ENCODE peak calls at places on chromosomes 13 and 19, in seven cellular contexts. P, E, C, S, U, G and I are unnamed samples.

GRCh38 chr13:77919351-77920294 is 992 bp upstream of the EDNRB start:
- DNase-seq in P (peak; percentile 82), E (peak; percentile 15), C (no peak), S (peak; percentile 23), U (peak; percentile 5), G (peak; percentile 64), I (peak; percentile 45)

GRCh38 chr13:108363651-108364050 is 94.1 kb downstream of the TNFSF13B start:
- DNase-seq in P (no peak), E (no peak), C (no peak), S (no peak), U (no peak), G (no peak), I (no peak)

GRCh38 chr13:110263906-110264305 is 43.1 kb downstream of the COL4A1 start:
- DNase-seq in P (peak; percentile 69), E (no peak), C (no peak), S (no peak), U (no peak), G (peak; percentile 68), I (no peak)

GRCh38 chr13:111503376-111503775 is 182.9 kb downstream of the TEX29 start:
- DNase-seq in P (no peak), E (no peak), C (no peak), S (no peak), U (no peak), G (no peak), I (no peak)

GRCh38 chr19:56601375-56601774 is 6.3 kb downstream of the ZNF71 start:
- DNase-seq in P (no peak), E (no peak), C (no peak), S (no peak), U (no peak), G (no peak), I (no peak)

GRCh38 chr13:32537580-32538233 is 888 bp downstream of the N4BP2L2 start:
- DNase-seq in P (peak; percentile 60), E (no peak), C (peak; percentile 2), S (peak; percentile 21), U (no peak), G (peak; percentile 33), I (no peak)

GRCh38 chr19:49887653-49888477 is 8.8 kb downstream of the IL4I1 start:
- DNase-seq in P (no peak), E (no peak), C (no peak), S (no peak), U (no peak), G (no peak), I (no peak)

GRCh38 chr19:661427-662196 is 1.4 kb downstream of the RNF126 start:
- DNase-seq in P (no peak), E (no peak), C (no peak), S (no peak), U (no peak), G (no peak), I (peak; percentile 40)

GRCh38 chr13:44895584-44895983 is 93.7 kb downstream of the NUFIP1 start:
- DNase-seq in P (no peak), E (no peak), C (no peak), S (no peak), U (no peak), G (no peak), I (no peak)

GRCh38 chr19:56141416-56141992 is 417 bp downstream of the ZNF444 start:
- DNase-seq in P (no peak), E (no peak), C (peak; percentile 14), S (peak; percentile 31), U (no peak), G (no peak), I (peak; percentile 47)

GRCh38 chr13:25743426-25743825 is 308.4 kb downstream of the SHISA2 start:
- DNase-seq in P (no peak), E (no peak), C (no peak), S (no peak), U (no peak), G (no peak), I (no peak)

GRCh38 chr19:11322269-11323024 is 17.0 kb downstream of the RAB3D start:
- DNase-seq in P (no peak), E (no peak), C (no peak), S (peak; percentile 3), U (no peak), G (no peak), I (no peak)

GRCh38 chr13:53822136-53822535 is 793.5 kb downstream of the OLFM4 start:
- DNase-seq in P (no peak), E (no peak), C (no peak), S (no peak), U (no peak), G (no peak), I (no peak)

GRCh38 chr13:113862766-113863510 is 938 bp downstream of the GAS6 start:
- DNase-seq in P (peak; percentile 70), E (no peak), C (peak; percentile 52), S (peak; percentile 77), U (peak; percentile 32), G (peak; percentile 68), I (peak; percentile 70)

GRCh38 chr19:709965-710714 is 1.4 kb downstream of the PALM start:
- DNase-seq in P (peak; percentile 81), E (peak; percentile 27), C (no peak), S (no peak), U (no peak), G (peak; percentile 78), I (peak; percentile 29)

GRCh38 chr13:101144808-101145419 is 271.4 kb downstream of the NALCN start:
- DNase-seq in P (no peak), E (no peak), C (peak; percentile 7), S (no peak), U (no peak), G (no peak), I (peak; percentile 89)

GRCh38 chr13:65032825-65033224 is 2197.3 kb downstream of the PCDH9 start:
- DNase-seq in P (no peak), E (no peak), C (no peak), S (no peak), U (no peak), G (no peak), I (no peak)

GRCh38 chr13:99310382-99311031 is 3.3 kb upstream of the GPR183 start:
- DNase-seq in P (no peak), E (no peak), C (no peak), S (no peak), U (no peak), G (no peak), I (peak; percentile 84)

GRCh38 chr13:45258339-45258685 is 57.5 kb upstream of the KCTD4 start:
- DNase-seq in P (no peak), E (no peak), C (peak; percentile 17), S (peak; percentile 63), U (no peak), G (no peak), I (peak; percentile 21)

GRCh38 chr19:5093297-5093858 is 124.5 kb downstream of the KDM4B start:
- DNase-seq in P (no peak), E (no peak), C (no peak), S (no peak), U (no peak), G (peak; percentile 52), I (no peak)

GRCh38 chr13:36862002-36862706 is 43.1 kb downstream of the RFXAP start:
- DNase-seq in P (no peak), E (no peak), C (peak; percentile 7), S (no peak), U (no peak), G (no peak), I (no peak)

GRCh38 chr13:28059214-28059613 is 41.2 kb downstream of the FLT3 start:
- DNase-seq in P (no peak), E (no peak), C (peak; percentile 12), S (peak; percentile 5), U (peak; percentile 33), G (no peak), I (peak; percentile 11)

DNA sequence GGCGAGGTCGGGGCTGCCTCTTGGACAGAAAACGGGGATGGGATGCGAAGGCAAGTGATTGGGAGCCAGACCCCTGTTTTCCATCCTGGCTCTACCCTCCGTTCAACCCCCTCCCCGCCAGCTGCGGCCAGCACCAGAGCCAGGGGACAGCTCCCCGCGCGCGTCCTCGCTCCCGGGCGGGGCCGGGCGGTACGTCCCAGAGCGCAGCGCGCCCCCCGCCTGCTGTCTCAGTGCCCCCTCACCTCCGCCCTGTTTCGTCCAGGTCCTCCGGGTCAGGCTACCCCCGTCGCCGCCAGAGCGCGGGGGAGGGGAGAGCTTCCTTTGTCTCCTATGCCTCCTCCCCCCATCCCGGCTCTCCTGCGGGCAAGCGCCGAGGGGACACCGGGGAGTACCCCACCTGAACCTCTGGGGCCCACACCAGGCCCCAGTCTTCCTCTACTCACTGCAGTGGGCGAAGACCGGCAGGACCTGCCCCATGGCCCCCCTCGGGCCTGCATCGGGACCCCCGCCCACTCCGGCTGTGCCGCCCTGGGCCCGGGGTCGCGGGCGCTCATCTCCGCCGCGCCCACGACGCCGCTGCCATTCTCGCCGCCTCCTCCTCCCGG is 396 bp downstream of the RTN2 start:
- DNase-seq in P (peak; percentile 74), E (no peak), C (peak; percentile 45), S (peak; percentile 24), U (no peak), G (no peak), I (peak; percentile 69)
- H3K4me1 ChIP-seq in P (peaks cover 21% of the 10 kb centered on the region), E (peaks cover 37% of the 10 kb centered on the region), C (peaks cover 14% of the 10 kb centered on the region), S (peaks cover 44% of the 10 kb centered on the region), U (peaks cover 20% of the 10 kb centered on the region), G (peaks cover 53% of the 10 kb centered on the region), I (peaks cover 8% of the 10 kb centered on the region)

GRCh38 chr13:33958964-33959363 is 141.0 kb downstream of the RFC3 start:
- DNase-seq in P (no peak), E (no peak), C (no peak), S (peak; percentile 25), U (no peak), G (no peak), I (no peak)
- H3K4me1 ChIP-seq in P (no peaks in the 10 kb centered on the region), E (no peaks in the 10 kb centered on the region), C (no peaks in the 10 kb centered on the region), S (peaks cover 6% of the 10 kb centered on the region), U (no peaks in the 10 kb centered on the region), G (peaks cover 6% of the 10 kb centered on the region), I (peaks cover 4% of the 10 kb centered on the region)

GRCh38 chr13:24277721-24278120 is 31.7 kb upstream of the C1QTNF9 start:
- DNase-seq in P (no peak), E (no peak), C (no peak), S (no peak), U (no peak), G (no peak), I (no peak)
- H3K4me1 ChIP-seq in P (no peaks in the 10 kb centered on the region), E (peaks cover 24% of the 10 kb centered on the region), C (no peaks in the 10 kb centered on the region), S (peaks cover 12% of the 10 kb centered on the region), U (no peaks in the 10 kb centered on the region), G (peaks cover 49% of the 10 kb centered on the region), I (no peaks in the 10 kb centered on the region)

GRCh38 chr19:2798733-2799132 is 13.4 kb downstream of the THOP1 start:
- DNase-seq in P (peak; percentile 74), E (no peak), C (no peak), S (no peak), U (no peak), G (peak; percentile 78), I (no peak)

GRCh38 chr19:2802826-2803225 is 16.8 kb upstream of the ZNF554 start:
- DNase-seq in P (no peak), E (no peak), C (no peak), S (no peak), U (no peak), G (no peak), I (no peak)

GRCh38 chr19:2799273-2800020 is 14.1 kb downstream of the THOP1 start:
- DNase-seq in P (no peak), E (no peak), C (no peak), S (no peak), U (no peak), G (no peak), I (no peak)

GRCh38 chr19:2798158-2798685 is 12.9 kb downstream of the THOP1 start:
- DNase-seq in P (no peak), E (no peak), C (no peak), S (no peak), U (no peak), G (no peak), I (no peak)

DNA sequence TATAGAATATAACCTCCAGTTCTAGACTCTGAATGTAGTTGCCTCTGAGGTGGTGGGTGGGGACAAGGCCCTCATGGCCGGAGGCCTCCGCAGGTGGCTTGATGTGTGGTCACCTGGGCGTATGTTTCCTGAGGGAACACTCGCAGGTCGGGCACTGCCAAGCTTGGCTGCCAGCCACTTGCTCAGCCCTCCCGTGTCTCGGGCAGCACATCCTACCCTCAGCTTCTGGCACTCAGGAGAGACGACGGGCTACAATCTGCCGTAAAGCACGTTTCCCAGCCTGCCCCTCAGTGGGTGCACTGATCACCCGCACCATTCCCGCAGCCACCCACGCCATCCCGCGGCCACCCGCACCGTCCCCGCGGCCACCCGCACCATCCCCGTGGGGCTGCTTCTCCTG is 15.2 kb downstream of the THOP1 start:
- DNase-seq in P (no peak), E (no peak), C (no peak), S (no peak), U (no peak), G (peak; percentile 41), I (no peak)
- H3K4me1 ChIP-seq in P (peaks cover 4% of the 10 kb centered on the region), E (no peaks in the 10 kb centered on the region), C (no peaks in the 10 kb centered on the region), S (no peaks in the 10 kb centered on the region), U (no peaks in the 10 kb centered on the region), G (peaks cover 43% of the 10 kb centered on the region), I (peaks cover 4% of the 10 kb centered on the region)